ENCODE peak calls at places on chromosomes 2 and 18, in eight cellular contexts. One of them, this sample, is unnamed.
A peak's percentile ranks its signal among the peaks of the same experiment; 100 is the strongest.

GRCh38 chr18:36533446-36534153 is 236.1 kb downstream of the FHOD3 start:
- DNase-seq in T-helper 1 cell: no peak
- DNase-seq in D341Med: no peak
- DNase-seq in GM13976: no peak
- DNase-seq in GM04504: no peak
- DNase-seq in T-helper 9 cell: no peak
- DNase-seq in cerebellar nuclear complex: no peak
- DNase-seq in stimulated activated CD4-positive, alpha-beta T cell treated with anti-CD3 and anti-CD28 coated beads, Interleukin-12 subunit alpha, Interleukin-12 subunit beta, amount 100 ng/mL, for 48 hours: no peak
- DNase-seq in this sample: no peak

GRCh38 chr2:240947176-240947575 is 41.0 kb downstream of the CROCC2 start:
- DNase-seq in T-helper 1 cell: no peak
- DNase-seq in D341Med: no peak
- DNase-seq in GM13976: no peak
- DNase-seq in GM04504: no peak
- DNase-seq in T-helper 9 cell: no peak
- DNase-seq in cerebellar nuclear complex: no peak
- DNase-seq in stimulated activated CD4-positive, alpha-beta T cell treated with anti-CD3 and anti-CD28 coated beads, Interleukin-12 subunit alpha, Interleukin-12 subunit beta, amount 100 ng/mL, for 48 hours: no peak
- DNase-seq in this sample: no peak

GRCh38 chr2:152407204-152407721 is 72.3 kb downstream of the FMNL2 start:
- DNase-seq in T-helper 1 cell: no peak
- DNase-seq in D341Med: peak; percentile 29
- DNase-seq in GM13976: peak; percentile 59
- DNase-seq in GM04504: no peak
- DNase-seq in T-helper 9 cell: no peak
- DNase-seq in cerebellar nuclear complex: no peak
- DNase-seq in stimulated activated CD4-positive, alpha-beta T cell treated with anti-CD3 and anti-CD28 coated beads, Interleukin-12 subunit alpha, Interleukin-12 subunit beta, amount 100 ng/mL, for 48 hours: peak; percentile 19
- DNase-seq in this sample: no peak

GRCh38 chr2:240237609-240238151 is 97.2 kb upstream of the OTOS start:
- DNase-seq in T-helper 1 cell: no peak
- DNase-seq in D341Med: no peak
- DNase-seq in GM13976: no peak
- DNase-seq in GM04504: no peak
- DNase-seq in T-helper 9 cell: no peak
- DNase-seq in cerebellar nuclear complex: no peak
- DNase-seq in stimulated activated CD4-positive, alpha-beta T cell treated with anti-CD3 and anti-CD28 coated beads, Interleukin-12 subunit alpha, Interleukin-12 subunit beta, amount 100 ng/mL, for 48 hours: no peak
- DNase-seq in this sample: no peak

GRCh38 chr18:45171575-45172225 is 443.6 kb upstream of the SLC14A2 start:
- DNase-seq in T-helper 1 cell: no peak
- DNase-seq in D341Med: no peak
- DNase-seq in GM13976: no peak
- DNase-seq in GM04504: no peak
- DNase-seq in T-helper 9 cell: no peak
- DNase-seq in cerebellar nuclear complex: no peak
- DNase-seq in stimulated activated CD4-positive, alpha-beta T cell treated with anti-CD3 and anti-CD28 coated beads, Interleukin-12 subunit alpha, Interleukin-12 subunit beta, amount 100 ng/mL, for 48 hours: no peak
- DNase-seq in this sample: no peak

GRCh38 chr2:25324905-25325592 is 16.7 kb downstream of the DNMT3A start:
- DNase-seq in T-helper 1 cell: no peak
- DNase-seq in D341Med: no peak
- DNase-seq in GM13976: no peak
- DNase-seq in GM04504: peak; percentile 52
- DNase-seq in T-helper 9 cell: no peak
- DNase-seq in cerebellar nuclear complex: no peak
- DNase-seq in stimulated activated CD4-positive, alpha-beta T cell treated with anti-CD3 and anti-CD28 coated beads, Interleukin-12 subunit alpha, Interleukin-12 subunit beta, amount 100 ng/mL, for 48 hours: no peak
- DNase-seq in this sample: no peak

GRCh38 chr2:65708129-65708528 is 275.7 kb upstream of the SPRED2 start:
- DNase-seq in T-helper 1 cell: no peak
- DNase-seq in D341Med: no peak
- DNase-seq in GM13976: no peak
- DNase-seq in GM04504: no peak
- DNase-seq in T-helper 9 cell: no peak
- DNase-seq in cerebellar nuclear complex: no peak
- DNase-seq in stimulated activated CD4-positive, alpha-beta T cell treated with anti-CD3 and anti-CD28 coated beads, Interleukin-12 subunit alpha, Interleukin-12 subunit beta, amount 100 ng/mL, for 48 hours: no peak
- DNase-seq in this sample: no peak

GRCh38 chr2:234218261-234219180 is 168.0 kb downstream of the SPP2 start:
- DNase-seq in T-helper 1 cell: no peak
- DNase-seq in D341Med: no peak
- DNase-seq in GM13976: no peak
- DNase-seq in GM04504: no peak
- DNase-seq in T-helper 9 cell: no peak
- DNase-seq in cerebellar nuclear complex: no peak
- DNase-seq in stimulated activated CD4-positive, alpha-beta T cell treated with anti-CD3 and anti-CD28 coated beads, Interleukin-12 subunit alpha, Interleukin-12 subunit beta, amount 100 ng/mL, for 48 hours: no peak
- DNase-seq in this sample: no peak

GRCh38 chr18:61448316-61448715 is 115.1 kb downstream of the CDH20 start:
- DNase-seq in T-helper 1 cell: no peak
- DNase-seq in D341Med: no peak
- DNase-seq in GM13976: no peak
- DNase-seq in GM04504: no peak
- DNase-seq in T-helper 9 cell: no peak
- DNase-seq in cerebellar nuclear complex: no peak
- DNase-seq in stimulated activated CD4-positive, alpha-beta T cell treated with anti-CD3 and anti-CD28 coated beads, Interleukin-12 subunit alpha, Interleukin-12 subunit beta, amount 100 ng/mL, for 48 hours: no peak
- DNase-seq in this sample: no peak

GRCh38 chr2:190339394-190339793 is 4.0 kb upstream of the INPP1 start:
- DNase-seq in T-helper 1 cell: no peak
- DNase-seq in D341Med: no peak
- DNase-seq in GM13976: no peak
- DNase-seq in GM04504: no peak
- DNase-seq in T-helper 9 cell: no peak
- DNase-seq in cerebellar nuclear complex: no peak
- DNase-seq in stimulated activated CD4-positive, alpha-beta T cell treated with anti-CD3 and anti-CD28 coated beads, Interleukin-12 subunit alpha, Interleukin-12 subunit beta, amount 100 ng/mL, for 48 hours: no peak
- DNase-seq in this sample: no peak

GRCh38 chr2:213861638-213862037 is 549.2 kb upstream of the VWC2L start:
- DNase-seq in T-helper 1 cell: no peak
- DNase-seq in D341Med: no peak
- DNase-seq in GM13976: no peak
- DNase-seq in GM04504: no peak
- DNase-seq in T-helper 9 cell: no peak
- DNase-seq in cerebellar nuclear complex: no peak
- DNase-seq in stimulated activated CD4-positive, alpha-beta T cell treated with anti-CD3 and anti-CD28 coated beads, Interleukin-12 subunit alpha, Interleukin-12 subunit beta, amount 100 ng/mL, for 48 hours: no peak
- DNase-seq in this sample: no peak

GRCh38 chr2:179985163-179985820 is 21.8 kb downstream of the CWC22 start:
- DNase-seq in T-helper 1 cell: no peak
- DNase-seq in D341Med: no peak
- DNase-seq in GM13976: peak; percentile 24
- DNase-seq in GM04504: no peak
- DNase-seq in T-helper 9 cell: no peak
- DNase-seq in cerebellar nuclear complex: no peak
- DNase-seq in stimulated activated CD4-positive, alpha-beta T cell treated with anti-CD3 and anti-CD28 coated beads, Interleukin-12 subunit alpha, Interleukin-12 subunit beta, amount 100 ng/mL, for 48 hours: no peak
- DNase-seq in this sample: no peak

GRCh38 chr2:191560594-191560993 is 117.3 kb upstream of the NABP1 start:
- DNase-seq in T-helper 1 cell: no peak
- DNase-seq in D341Med: no peak
- DNase-seq in GM13976: no peak
- DNase-seq in GM04504: no peak
- DNase-seq in T-helper 9 cell: no peak
- DNase-seq in cerebellar nuclear complex: no peak
- DNase-seq in stimulated activated CD4-positive, alpha-beta T cell treated with anti-CD3 and anti-CD28 coated beads, Interleukin-12 subunit alpha, Interleukin-12 subunit beta, amount 100 ng/mL, for 48 hours: no peak
- DNase-seq in this sample: no peak

GRCh38 chr2:37325625-37326071 is 1.0 kb upstream of the PRKD3 start:
- DNase-seq in T-helper 1 cell: no peak
- DNase-seq in D341Med: no peak
- DNase-seq in GM13976: no peak
- DNase-seq in GM04504: no peak
- DNase-seq in T-helper 9 cell: no peak
- DNase-seq in cerebellar nuclear complex: no peak
- DNase-seq in stimulated activated CD4-positive, alpha-beta T cell treated with anti-CD3 and anti-CD28 coated beads, Interleukin-12 subunit alpha, Interleukin-12 subunit beta, amount 100 ng/mL, for 48 hours: no peak
- DNase-seq in this sample: no peak

GRCh38 chr18:33606621-33607020 is 28.6 kb downstream of the ASXL3 start:
- DNase-seq in T-helper 1 cell: no peak
- DNase-seq in D341Med: no peak
- DNase-seq in GM13976: no peak
- DNase-seq in GM04504: no peak
- DNase-seq in T-helper 9 cell: no peak
- DNase-seq in cerebellar nuclear complex: no peak
- DNase-seq in stimulated activated CD4-positive, alpha-beta T cell treated with anti-CD3 and anti-CD28 coated beads, Interleukin-12 subunit alpha, Interleukin-12 subunit beta, amount 100 ng/mL, for 48 hours: no peak
- DNase-seq in this sample: no peak

GRCh38 chr18:79988925-79989361 is 580 bp upstream of the TXNL4A start:
- DNase-seq in T-helper 1 cell: no peak
- DNase-seq in D341Med: no peak
- DNase-seq in GM13976: no peak
- DNase-seq in GM04504: peak; percentile 26
- DNase-seq in T-helper 9 cell: no peak
- DNase-seq in cerebellar nuclear complex: no peak
- DNase-seq in stimulated activated CD4-positive, alpha-beta T cell treated with anti-CD3 and anti-CD28 coated beads, Interleukin-12 subunit alpha, Interleukin-12 subunit beta, amount 100 ng/mL, for 48 hours: no peak
- DNase-seq in this sample: no peak

GRCh38 chr2:32678825-32679224 is 51.0 kb downstream of the TTC27 start:
- DNase-seq in T-helper 1 cell: no peak
- DNase-seq in D341Med: no peak
- DNase-seq in GM13976: no peak
- DNase-seq in GM04504: peak; percentile 18
- DNase-seq in T-helper 9 cell: no peak
- DNase-seq in cerebellar nuclear complex: no peak
- DNase-seq in stimulated activated CD4-positive, alpha-beta T cell treated with anti-CD3 and anti-CD28 coated beads, Interleukin-12 subunit alpha, Interleukin-12 subunit beta, amount 100 ng/mL, for 48 hours: no peak
- DNase-seq in this sample: no peak

GRCh38 chr18:62200121-62200914 is 13.3 kb downstream of the RELCH start:
- DNase-seq in T-helper 1 cell: no peak
- DNase-seq in D341Med: no peak
- DNase-seq in GM13976: no peak
- DNase-seq in GM04504: no peak
- DNase-seq in T-helper 9 cell: no peak
- DNase-seq in cerebellar nuclear complex: no peak
- DNase-seq in stimulated activated CD4-positive, alpha-beta T cell treated with anti-CD3 and anti-CD28 coated beads, Interleukin-12 subunit alpha, Interleukin-12 subunit beta, amount 100 ng/mL, for 48 hours: no peak
- DNase-seq in this sample: no peak

GRCh38 chr2:110873056-110873502 is 140.7 kb downstream of the ACOXL start:
- DNase-seq in T-helper 1 cell: no peak
- DNase-seq in D341Med: no peak
- DNase-seq in GM13976: no peak
- DNase-seq in GM04504: no peak
- DNase-seq in T-helper 9 cell: no peak
- DNase-seq in cerebellar nuclear complex: no peak
- DNase-seq in stimulated activated CD4-positive, alpha-beta T cell treated with anti-CD3 and anti-CD28 coated beads, Interleukin-12 subunit alpha, Interleukin-12 subunit beta, amount 100 ng/mL, for 48 hours: no peak
- DNase-seq in this sample: no peak

GRCh38 chr2:128469203-128469602 is 150.5 kb upstream of the HS6ST1 start:
- DNase-seq in T-helper 1 cell: no peak
- DNase-seq in D341Med: peak; percentile 33
- DNase-seq in GM13976: no peak
- DNase-seq in GM04504: no peak
- DNase-seq in T-helper 9 cell: no peak
- DNase-seq in cerebellar nuclear complex: no peak
- DNase-seq in stimulated activated CD4-positive, alpha-beta T cell treated with anti-CD3 and anti-CD28 coated beads, Interleukin-12 subunit alpha, Interleukin-12 subunit beta, amount 100 ng/mL, for 48 hours: no peak
- DNase-seq in this sample: no peak

GRCh38 chr2:174678395-174678794 is 80.8 kb upstream of the WIPF1 start:
- DNase-seq in T-helper 1 cell: peak; percentile 14
- DNase-seq in D341Med: no peak
- DNase-seq in GM13976: no peak
- DNase-seq in GM04504: no peak
- DNase-seq in T-helper 9 cell: no peak
- DNase-seq in cerebellar nuclear complex: no peak
- DNase-seq in stimulated activated CD4-positive, alpha-beta T cell treated with anti-CD3 and anti-CD28 coated beads, Interleukin-12 subunit alpha, Interleukin-12 subunit beta, amount 100 ng/mL, for 48 hours: no peak
- DNase-seq in this sample: no peak

GRCh38 chr2:16396986-16397385 is 268.6 kb downstream of the CYRIA start:
- DNase-seq in T-helper 1 cell: no peak
- DNase-seq in D341Med: no peak
- DNase-seq in GM13976: no peak
- DNase-seq in GM04504: no peak
- DNase-seq in T-helper 9 cell: no peak
- DNase-seq in cerebellar nuclear complex: no peak
- DNase-seq in stimulated activated CD4-positive, alpha-beta T cell treated with anti-CD3 and anti-CD28 coated beads, Interleukin-12 subunit alpha, Interleukin-12 subunit beta, amount 100 ng/mL, for 48 hours: no peak
- DNase-seq in this sample: no peak

GRCh38 chr2:37080674-37081073 is 3.5 kb downstream of the HEATR5B start:
- DNase-seq in T-helper 1 cell: no peak
- DNase-seq in D341Med: no peak
- DNase-seq in GM13976: no peak
- DNase-seq in GM04504: no peak
- DNase-seq in T-helper 9 cell: no peak
- DNase-seq in cerebellar nuclear complex: no peak
- DNase-seq in stimulated activated CD4-positive, alpha-beta T cell treated with anti-CD3 and anti-CD28 coated beads, Interleukin-12 subunit alpha, Interleukin-12 subunit beta, amount 100 ng/mL, for 48 hours: no peak
- DNase-seq in this sample: no peak

GRCh38 chr2:239869272-239870155 is 155.6 kb downstream of the NDUFA10 start:
- DNase-seq in T-helper 1 cell: no peak
- DNase-seq in D341Med: no peak
- DNase-seq in GM13976: no peak
- DNase-seq in GM04504: no peak
- DNase-seq in T-helper 9 cell: no peak
- DNase-seq in cerebellar nuclear complex: no peak
- DNase-seq in stimulated activated CD4-positive, alpha-beta T cell treated with anti-CD3 and anti-CD28 coated beads, Interleukin-12 subunit alpha, Interleukin-12 subunit beta, amount 100 ng/mL, for 48 hours: no peak
- DNase-seq in this sample: no peak

GRCh38 chr2:204900487-204900886 is 355.2 kb downstream of the PARD3B start:
- DNase-seq in T-helper 1 cell: no peak
- DNase-seq in D341Med: no peak
- DNase-seq in GM13976: no peak
- DNase-seq in GM04504: no peak
- DNase-seq in T-helper 9 cell: no peak
- DNase-seq in cerebellar nuclear complex: no peak
- DNase-seq in stimulated activated CD4-positive, alpha-beta T cell treated with anti-CD3 and anti-CD28 coated beads, Interleukin-12 subunit alpha, Interleukin-12 subunit beta, amount 100 ng/mL, for 48 hours: no peak
- DNase-seq in this sample: no peak

GRCh38 chr18:4293337-4293736 is 161.8 kb downstream of the DLGAP1 start:
- DNase-seq in T-helper 1 cell: no peak
- DNase-seq in D341Med: no peak
- DNase-seq in GM13976: no peak
- DNase-seq in GM04504: no peak
- DNase-seq in T-helper 9 cell: no peak
- DNase-seq in cerebellar nuclear complex: no peak
- DNase-seq in stimulated activated CD4-positive, alpha-beta T cell treated with anti-CD3 and anti-CD28 coated beads, Interleukin-12 subunit alpha, Interleukin-12 subunit beta, amount 100 ng/mL, for 48 hours: no peak
- DNase-seq in this sample: no peak

GRCh38 chr2:65598240-65598639 is 165.8 kb upstream of the SPRED2 start:
- DNase-seq in T-helper 1 cell: no peak
- DNase-seq in D341Med: no peak
- DNase-seq in GM13976: no peak
- DNase-seq in GM04504: no peak
- DNase-seq in T-helper 9 cell: no peak
- DNase-seq in cerebellar nuclear complex: no peak
- DNase-seq in stimulated activated CD4-positive, alpha-beta T cell treated with anti-CD3 and anti-CD28 coated beads, Interleukin-12 subunit alpha, Interleukin-12 subunit beta, amount 100 ng/mL, for 48 hours: no peak
- DNase-seq in this sample: no peak

GRCh38 chr2:216371756-216372702 is at the start of gene MARCHF4:
- DNase-seq in T-helper 1 cell: peak; percentile 52
- DNase-seq in D341Med: peak; percentile 64
- DNase-seq in GM13976: peak; percentile 74
- DNase-seq in GM04504: peak; percentile 79
- DNase-seq in T-helper 9 cell: peak; percentile 69
- DNase-seq in cerebellar nuclear complex: no peak
- DNase-seq in stimulated activated CD4-positive, alpha-beta T cell treated with anti-CD3 and anti-CD28 coated beads, Interleukin-12 subunit alpha, Interleukin-12 subunit beta, amount 100 ng/mL, for 48 hours: peak; percentile 50
- DNase-seq in this sample: peak; percentile 88

GRCh38 chr18:46416706-46417638 is 240.0 kb downstream of the LOXHD1 start:
- DNase-seq in T-helper 1 cell: no peak
- DNase-seq in D341Med: no peak
- DNase-seq in GM13976: no peak
- DNase-seq in GM04504: no peak
- DNase-seq in T-helper 9 cell: no peak
- DNase-seq in cerebellar nuclear complex: no peak
- DNase-seq in stimulated activated CD4-positive, alpha-beta T cell treated with anti-CD3 and anti-CD28 coated beads, Interleukin-12 subunit alpha, Interleukin-12 subunit beta, amount 100 ng/mL, for 48 hours: no peak
- DNase-seq in this sample: no peak

GRCh38 chr2:100309973-100310719 is 12.2 kb downstream of the LONRF2 start:
- DNase-seq in T-helper 1 cell: no peak
- DNase-seq in D341Med: no peak
- DNase-seq in GM13976: no peak
- DNase-seq in GM04504: no peak
- DNase-seq in T-helper 9 cell: no peak
- DNase-seq in cerebellar nuclear complex: no peak
- DNase-seq in stimulated activated CD4-positive, alpha-beta T cell treated with anti-CD3 and anti-CD28 coated beads, Interleukin-12 subunit alpha, Interleukin-12 subunit beta, amount 100 ng/mL, for 48 hours: no peak
- DNase-seq in this sample: no peak

GRCh38 chr2:58047969-58048368 is 1.4 kb downstream of the VRK2 start:
- DNase-seq in T-helper 1 cell: no peak
- DNase-seq in D341Med: no peak
- DNase-seq in GM13976: no peak
- DNase-seq in GM04504: no peak
- DNase-seq in T-helper 9 cell: no peak
- DNase-seq in cerebellar nuclear complex: no peak
- DNase-seq in stimulated activated CD4-positive, alpha-beta T cell treated with anti-CD3 and anti-CD28 coated beads, Interleukin-12 subunit alpha, Interleukin-12 subunit beta, amount 100 ng/mL, for 48 hours: no peak
- DNase-seq in this sample: no peak

GRCh38 chr2:46697830-46698323 is 217.7 kb downstream of the MCFD2 start:
- DNase-seq in T-helper 1 cell: no peak
- DNase-seq in D341Med: no peak
- DNase-seq in GM13976: no peak
- DNase-seq in GM04504: no peak
- DNase-seq in T-helper 9 cell: no peak
- DNase-seq in cerebellar nuclear complex: no peak
- DNase-seq in stimulated activated CD4-positive, alpha-beta T cell treated with anti-CD3 and anti-CD28 coated beads, Interleukin-12 subunit alpha, Interleukin-12 subunit beta, amount 100 ng/mL, for 48 hours: no peak
- DNase-seq in this sample: no peak

GRCh38 chr2:70643715-70644114 is 90.1 kb upstream of the TGFA start:
- DNase-seq in T-helper 1 cell: no peak
- DNase-seq in D341Med: peak; percentile 48
- DNase-seq in GM13976: peak; percentile 33
- DNase-seq in GM04504: no peak
- DNase-seq in T-helper 9 cell: no peak
- DNase-seq in cerebellar nuclear complex: no peak
- DNase-seq in stimulated activated CD4-positive, alpha-beta T cell treated with anti-CD3 and anti-CD28 coated beads, Interleukin-12 subunit alpha, Interleukin-12 subunit beta, amount 100 ng/mL, for 48 hours: no peak
- DNase-seq in this sample: no peak

GRCh38 chr2:133641497-133641896 is 73.2 kb upstream of the NCKAP5 start:
- DNase-seq in T-helper 1 cell: no peak
- DNase-seq in D341Med: peak; percentile 41
- DNase-seq in GM13976: no peak
- DNase-seq in GM04504: no peak
- DNase-seq in T-helper 9 cell: no peak
- DNase-seq in cerebellar nuclear complex: no peak
- DNase-seq in stimulated activated CD4-positive, alpha-beta T cell treated with anti-CD3 and anti-CD28 coated beads, Interleukin-12 subunit alpha, Interleukin-12 subunit beta, amount 100 ng/mL, for 48 hours: no peak
- DNase-seq in this sample: peak; percentile 73

This sample was measured in RWPE2.